ENCODE peak calls at places on chromosomes 5 and 9, in four cellular contexts. W is neural crest cell, E is Peyer's patch, J is heart right ventricle. M is an unnamed sample.

GRCh38 chr5:139246394-139246793 is 47.1 kb upstream of the MATR3 start:
- DNase-seq in J (no peak), W (no peak), E (no peak), M (no peak)

GRCh38 chr5:72015103-72015548 is 92.1 kb upstream of the MAP1B start:
- DNase-seq in E (no peak), W (no peak), J (peak), M (no peak)

GRCh38 chr5:66520854-66521253 is 75.3 kb upstream of the MAST4 start:
- DNase-seq in E (no peak), J (no peak), W (no peak), M (no peak)

GRCh38 chr5:176542596-176543427 is 5.6 kb upstream of the RNF44 start:
- DNase-seq in J (no peak), E (no peak), W (peak), M (no peak)

GRCh38 chr9:12775373-12775962 is 648 bp downstream of the LURAP1L start:
- DNase-seq in W (peak), J (peak), E (peak), M (no peak)

GRCh38 chr5:66239034-66239433 is 94.9 kb downstream of the SREK1 start:
- DNase-seq in E (no peak), J (no peak), W (no peak), M (no peak)

GRCh38 chr9:99807276-99807852 is 14.3 kb upstream of the NR4A3 start:
- DNase-seq in J (peak), E (peak), W (peak), M (no peak)

GRCh38 chr5:146507428-146507827 is 8.6 kb downstream of the GPR151 start:
- DNase-seq in E (no peak), W (no peak), J (no peak), M (no peak)

DNA sequence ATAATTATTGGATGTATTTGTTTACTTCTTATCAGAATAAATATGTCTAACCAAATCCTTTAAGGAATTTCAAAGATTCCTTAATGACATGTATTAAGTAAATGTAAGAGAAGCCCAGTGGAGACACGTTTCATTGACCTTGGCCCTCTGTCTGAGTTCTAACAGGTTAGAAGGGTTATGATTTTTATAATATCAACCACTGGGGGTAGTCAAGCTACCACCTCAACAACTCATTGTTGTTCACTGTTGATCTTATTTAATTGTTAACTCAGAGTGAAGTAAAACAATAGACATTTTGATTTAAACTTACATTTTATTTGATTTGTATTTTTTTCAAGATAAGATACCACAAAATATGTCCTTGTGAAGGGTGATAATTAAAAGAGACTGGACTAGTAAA is 499.2 kb upstream of the COX7C start:
- DNase-seq in W (no peak), E (no peak), J (no peak), M (no peak)
- TF ChIP-seq CTCF in W (peak), E (no peak), J (no peak), M (peak)

GRCh38 chr5:106267256-106267655 is 1403.5 kb downstream of the EFNA5 start:
- DNase-seq in W (no peak), E (no peak), J (no peak), M (no peak)

GRCh38 chr5:106269252-106269843 is 1401.4 kb downstream of the EFNA5 start:
- DNase-seq in J (no peak), E (no peak), W (no peak), M (no peak)
- TF ChIP-seq CTCF in J (peak), E (no peak), W (peak), M (peak)

GRCh38 chr9:95505676-95506437 is 10.9 kb downstream of the PTCH1 start:
- DNase-seq in J (peak), E (peak), W (peak), M (peak)

GRCh38 chr9:95506692-95507455 is 9.9 kb downstream of the PTCH1 start:
- DNase-seq in W (peak), E (peak), J (peak), M (no peak)

GRCh38 chr9:95507456-95508241 is 9.1 kb downstream of the PTCH1 start:
- DNase-seq in W (peak), E (peak), J (peak), M (no peak)

GRCh38 chr9:95505072-95505471 is 11.7 kb downstream of the PTCH1 start:
- DNase-seq in J (no peak), W (no peak), E (no peak), M (no peak)

GRCh38 chr9:95506438-95506691 is 10.4 kb downstream of the PTCH1 start:
- DNase-seq in E (no peak), W (no peak), J (peak), M (no peak)
- TF ChIP-seq CTCF in E (no peak), W (no peak), J (no peak), M (no peak)

GRCh38 chr9:127537792-127538191 is 74.3 kb upstream of the STXBP1 start:
- DNase-seq in E (no peak), J (no peak), W (no peak), M (peak)
- TF ChIP-seq CTCF in E (no peak), J (peak), W (no peak), M (no peak)

DNA sequence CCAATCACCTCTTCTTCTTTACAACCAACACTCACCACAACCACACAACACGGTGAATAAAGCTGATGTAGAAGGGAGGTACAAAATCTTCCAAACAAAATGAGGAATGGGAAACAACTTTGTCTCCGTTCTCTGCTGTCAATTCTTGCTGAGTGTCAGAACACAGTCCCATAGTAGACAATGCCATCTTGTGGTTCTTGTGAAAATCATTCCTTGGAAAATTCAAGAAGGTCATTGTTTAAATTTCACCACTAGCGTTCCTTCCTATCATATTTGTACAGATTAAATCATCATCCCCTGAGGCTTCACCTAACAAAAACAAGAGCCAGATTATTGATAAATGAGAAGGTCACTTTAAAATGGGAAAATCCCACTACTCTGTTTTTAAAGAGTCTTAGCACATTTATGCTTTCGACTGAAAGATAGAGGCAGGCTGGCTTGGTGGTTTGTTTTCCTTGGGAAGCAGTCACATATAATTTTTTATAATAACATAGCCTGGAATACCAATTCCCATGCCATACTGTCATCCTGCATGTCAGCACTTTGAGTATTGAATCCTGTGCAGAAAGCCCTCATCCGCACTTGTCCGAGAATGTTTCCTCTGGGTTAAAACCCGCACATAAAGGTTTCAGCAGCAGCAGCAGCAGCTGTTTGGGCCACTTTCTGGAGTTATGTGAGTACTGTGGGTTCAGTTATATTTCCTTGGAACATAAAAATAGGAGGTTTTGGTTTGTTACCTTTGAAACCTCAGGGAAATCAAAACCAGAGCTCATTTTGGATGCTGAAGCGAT is 395.0 kb upstream of the SMARCA2 start:
- DNase-seq in J (no peak), W (no peak), E (no peak), M (no peak)
- TF ChIP-seq CTCF in J (peak), W (peak), E (no peak), M (peak)

GRCh38 chr9:93830224-93830596 is 124.9 kb downstream of the BARX1 start:
- DNase-seq in J (no peak), E (no peak), W (no peak), M (no peak)

GRCh38 chr9:93826905-93827544 is 128.1 kb downstream of the BARX1 start:
- DNase-seq in J (no peak), E (no peak), W (no peak), M (no peak)

GRCh38 chr9:93829271-93830223 is 125.6 kb downstream of the BARX1 start:
- DNase-seq in W (no peak), E (peak), J (no peak), M (no peak)

GRCh38 chr9:93827545-93828330 is 127.4 kb downstream of the BARX1 start:
- DNase-seq in W (peak), E (no peak), J (no peak), M (peak)

DNA sequence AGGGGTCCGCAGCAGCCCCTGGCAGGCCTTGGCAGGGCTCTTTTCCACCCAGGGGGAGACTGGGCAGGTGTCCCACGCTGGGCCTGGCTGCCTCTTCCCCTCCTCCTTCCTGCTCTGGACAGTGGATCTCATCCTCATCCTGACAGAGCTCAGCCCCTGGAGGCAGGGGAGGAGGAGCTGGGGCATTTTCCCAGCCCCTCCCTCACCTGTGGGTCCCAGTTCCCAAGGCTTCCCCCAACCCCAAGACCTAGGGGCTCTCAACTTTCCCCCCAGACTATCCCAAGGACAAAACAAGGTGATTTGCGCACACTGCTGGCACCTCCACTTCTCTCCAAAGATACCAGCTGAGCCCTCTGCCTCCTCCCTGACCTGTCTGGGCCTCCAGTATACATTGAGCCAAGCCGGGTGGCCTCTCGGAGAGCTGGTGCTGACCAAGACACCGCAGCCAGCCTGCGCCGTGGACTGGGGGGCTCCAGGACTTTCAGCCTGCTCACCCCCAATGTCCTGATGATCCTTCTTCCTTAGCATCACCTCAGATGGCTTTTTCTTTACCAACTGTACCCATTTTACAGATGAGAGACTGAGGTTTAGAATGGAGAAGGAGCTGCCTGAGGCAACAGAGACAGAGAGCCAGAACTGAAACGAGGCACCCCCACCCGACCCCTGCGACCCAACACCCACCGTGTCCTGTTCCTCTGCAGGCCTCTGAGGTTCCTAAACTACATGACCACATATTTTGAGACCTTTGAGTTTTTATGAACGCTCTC is 126.6 kb downstream of the BARX1 start:
- DNase-seq in W (no peak), J (no peak), E (no peak), M (no peak)
- TF ChIP-seq CTCF in W (no peak), J (no peak), E (no peak), M (no peak)